ENCODE peak calls at places on chromosomes 3 and 15, in four cellular contexts. A is stimulated activated CD4-positive, alpha-beta T cell treated with anti-CD3 and anti-CD28 coated beads, Interleukin-4, amount 100 ng/mL, for 48 hours; S is GDM1; R is cardiac muscle cell. F is an unnamed sample.

GRCh38 chr3:172211123-172211522 is 171.7 kb downstream of the FNDC3B start:
- DNase-seq in R (no peak), A (no peak), S (no peak), F (no peak)

GRCh38 chr15:57572463-57572862 is 19.2 kb upstream of the MYZAP start:
- DNase-seq in A (no peak), R (no peak), S (no peak), F (no peak)

GRCh38 chr15:88636039-88636438 is 2.8 kb upstream of the ISG20 start:
- DNase-seq in S (no peak), A (no peak), R (no peak), F (no peak)

GRCh38 chr3:53161820-53162671 is 1.0 kb downstream of the PRKCD start:
- DNase-seq in R (peak), S (peak), A (peak), F (no peak)

GRCh38 chr3:183435701-183436100 is 7.3 kb upstream of the MCF2L2 start:
- DNase-seq in S (no peak), R (no peak), A (peak), F (no peak)

GRCh38 chr3:147410518-147411234 is 1.5 kb downstream of the ZIC1 start:
- DNase-seq in R (peak), A (no peak), S (no peak), F (no peak)

GRCh38 chr15:36527512-36528162 is 51.8 kb upstream of the CDIN1 start:
- DNase-seq in S (no peak), R (no peak), A (no peak), F (no peak)

GRCh38 chr15:85955501-85956391 is 123.9 kb upstream of the AGBL1 start:
- DNase-seq in A (no peak), S (no peak), R (no peak), F (no peak)

GRCh38 chr15:93300796-93301195 is 211.8 kb upstream of the RGMA start:
- DNase-seq in A (no peak), R (no peak), S (no peak), F (no peak)

GRCh38 chr3:33130144-33130543 is 16.3 kb downstream of the CRTAP start:
- DNase-seq in R (no peak), S (no peak), A (no peak), F (no peak)

GRCh38 chr3:43117257-43117656 is 11.4 kb upstream of the POMGNT2 start:
- DNase-seq in S (no peak), R (no peak), A (no peak), F (no peak)

GRCh38 chr3:83039422-83039821 is 1278.0 kb upstream of the GBE1 start:
- DNase-seq in S (no peak), A (no peak), R (no peak), F (no peak)

GRCh38 chr3:186108106-186108940 is 566 bp downstream of the ETV5 start:
- DNase-seq in R (peak), S (peak), A (peak), F (no peak)

GRCh38 chr15:74768771-74769342 is 13.0 kb upstream of the CSK start:
- DNase-seq in R (peak), A (no peak), S (peak), F (no peak)

GRCh38 chr15:49741721-49742120 is 120.9 kb downstream of the DTWD1 start:
- DNase-seq in R (no peak), A (no peak), S (no peak), F (no peak)

GRCh38 chr3:114646521-114646920 is 352.7 kb downstream of the TIGIT start:
- DNase-seq in S (no peak), A (no peak), R (no peak), F (no peak)

GRCh38 chr3:109806929-109807328 is 469.6 kb upstream of the DPPA4 start:
- DNase-seq in A (peak), S (peak), R (peak), F (no peak)

GRCh38 chr3:94098487-94098886 is 35.6 kb downstream of the NSUN3 start:
- DNase-seq in S (no peak), R (peak), A (no peak), F (no peak)

GRCh38 chr15:41967506-41968206 is 4.7 kb downstream of the EHD4 start:
- DNase-seq in S (peak), R (peak), A (no peak), F (no peak)

GRCh38 chr3:187267306-187267705 is 24.2 kb downstream of the MASP1 start:
- DNase-seq in A (no peak), S (no peak), R (peak), F (no peak)

GRCh38 chr15:95712785-95713184 is 617.7 kb upstream of the NR2F2 start:
- DNase-seq in R (no peak), S (no peak), A (no peak), F (no peak)

GRCh38 chr3:15384510-15385237 is 42.7 kb downstream of the METTL6 start:
- DNase-seq in R (peak), S (no peak), A (no peak), F (no peak)

GRCh38 chr3:112032377-112032776 is 2.2 kb upstream of the TMPRSS7 start:
- DNase-seq in R (no peak), S (no peak), A (no peak), F (no peak)

GRCh38 chr15:58766290-58766689 is 4.8 kb upstream of the MINDY2 start:
- DNase-seq in S (no peak), A (no peak), R (no peak), F (no peak)

GRCh38 chr3:72196377-72196929 is 411.5 kb upstream of the PROK2 start:
- DNase-seq in R (no peak), S (no peak), A (no peak), F (no peak)

GRCh38 chr15:89179966-89180875 is 41.2 kb downstream of the RLBP1 start:
- DNase-seq in S (no peak), A (peak), R (peak), F (no peak)

GRCh38 chr3:7847021-7847420 is 654.6 kb upstream of the LMCD1 start:
- DNase-seq in R (no peak), A (no peak), S (no peak), F (no peak)

GRCh38 chr3:158961497-158961896 is 159.6 kb downstream of the MFSD1 start:
- DNase-seq in S (no peak), A (no peak), R (no peak), F (no peak)

GRCh38 chr15:63521405-63522142 is 17.2 kb downstream of the USP3 start:
- DNase-seq in A (no peak), R (no peak), S (no peak), F (no peak)

GRCh38 chr3:161854232-161854771 is 357.7 kb downstream of the OTOL1 start:
- DNase-seq in S (peak), R (peak), A (no peak), F (no peak)

GRCh38 chr3:195149292-195149691 is 121.7 kb downstream of the XXYLT1 start:
- DNase-seq in S (no peak), R (no peak), A (no peak), F (no peak)

GRCh38 chr3:43180027-43180426 is 74.1 kb upstream of the POMGNT2 start:
- DNase-seq in S (peak), R (peak), A (no peak), F (no peak)

GRCh38 chr3:8443829-8444791 is 57.5 kb upstream of the LMCD1 start:
- DNase-seq in S (peak), A (no peak), R (peak), F (peak)

GRCh38 chr3:111465081-111465670 is 76.8 kb upstream of the CD96 start:
- DNase-seq in R (no peak), S (no peak), A (no peak), F (no peak)

GRCh38 chr3:134592806-134593205 is 58.0 kb downstream of the KY start:
- DNase-seq in A (no peak), R (no peak), S (no peak), F (no peak)

GRCh38 chr3:2166552-2166951 is 67.9 kb downstream of the CNTN4 start:
- DNase-seq in R (no peak), A (no peak), S (no peak), F (no peak)

F was measured in omental fat pad.